ENCODE peak calls at places on chromosomes 7 and 10, in nine cellular contexts. W is epithelial cell of esophagus, M is heart left ventricle, C is dorsolateral prefrontal cortex, K is GM12865, E is PC-3, R is astrocyte of the spinal cord, N is choroid plexus epithelial cell, G is keratinocyte. X is an unnamed sample.

GRCh38 chr10:79239930-79240713 is 107.1 kb upstream of the PPIF start:
- DNase-seq in W (no peak), M (no peak), C (no peak), K (no peak), E (no peak), R (peak; percentile 70), N (no peak), G (no peak), X (no peak)

GRCh38 chr10:88064608-88065383 is 201.4 kb downstream of the PTEN start:
- DNase-seq in W (peak; percentile 18), M (peak; percentile 86), C (peak; percentile 40), K (peak; percentile 99), E (no peak), R (no peak), N (peak; percentile 67), G (no peak), X (no peak)

GRCh38 chr7:136528329-136528728 is 340.1 kb upstream of the CHRM2 start:
- DNase-seq in W (peak; percentile 65), M (no peak), C (no peak), K (no peak), E (peak; percentile 53), R (peak; percentile 87), N (peak; percentile 35), G (peak; percentile 0), X (peak; percentile 57)

GRCh38 chr7:15753834-15754600 is 67.5 kb upstream of the MEOX2 start:
- DNase-seq in W (no peak), M (no peak), C (no peak), K (no peak), E (no peak), R (peak; percentile 22), N (no peak), G (no peak), X (peak; percentile 10)

GRCh38 chr10:50456711-50457110 is 167.0 kb downstream of the SGMS1 start:
- DNase-seq in W (no peak), M (no peak), C (no peak), K (peak; percentile 93), E (no peak), R (no peak), N (no peak), G (no peak), X (no peak)

GRCh38 chr7:151309306-151309705 is 32.3 kb upstream of the NUB1 start:
- DNase-seq in W (no peak), M (no peak), C (no peak), K (no peak), E (no peak), R (peak; percentile 40), N (peak; percentile 60), G (no peak), X (peak; percentile 25)

GRCh38 chr10:69345402-69345801 is 67.1 kb downstream of the HK1 start:
- DNase-seq in W (no peak), M (peak; percentile 63), C (no peak), K (no peak), E (no peak), R (no peak), N (no peak), G (no peak), X (no peak)

GRCh38 chr10:34078798-34079470 is 736.2 kb downstream of the PARD3 start:
- DNase-seq in W (no peak), M (peak; percentile 80), C (peak; percentile 12), K (no peak), E (no peak), R (peak; percentile 59), N (peak; percentile 50), G (no peak), X (no peak)

GRCh38 chr10:90959826-90960225 is 38.9 kb upstream of the ANKRD1 start:
- DNase-seq in W (no peak), M (no peak), C (no peak), K (no peak), E (no peak), R (no peak), N (peak; percentile 34), G (no peak), X (no peak)

GRCh38 chr7:7148799-7149481 is 33.4 kb upstream of the C1GALT1 start:
- DNase-seq in W (peak; percentile 58), M (no peak), C (no peak), K (no peak), E (no peak), R (no peak), N (peak; percentile 22), G (no peak), X (no peak)

GRCh38 chr7:17009007-17009719 is 127.4 kb upstream of the AGR3 start:
- DNase-seq in W (peak; percentile 63), M (no peak), C (no peak), K (peak; percentile 58), E (peak; percentile 64), R (peak; percentile 21), N (peak; percentile 76), G (no peak), X (peak; percentile 21)
- TF ChIP-seq CTCF in W (peak; percentile 35), M (peak; percentile 31), C (no peak), K (peak; percentile 42), E (peak; percentile 72), R (no peak), N (peak; percentile 55), G (no peak), X (peak; percentile 74)

DNA sequence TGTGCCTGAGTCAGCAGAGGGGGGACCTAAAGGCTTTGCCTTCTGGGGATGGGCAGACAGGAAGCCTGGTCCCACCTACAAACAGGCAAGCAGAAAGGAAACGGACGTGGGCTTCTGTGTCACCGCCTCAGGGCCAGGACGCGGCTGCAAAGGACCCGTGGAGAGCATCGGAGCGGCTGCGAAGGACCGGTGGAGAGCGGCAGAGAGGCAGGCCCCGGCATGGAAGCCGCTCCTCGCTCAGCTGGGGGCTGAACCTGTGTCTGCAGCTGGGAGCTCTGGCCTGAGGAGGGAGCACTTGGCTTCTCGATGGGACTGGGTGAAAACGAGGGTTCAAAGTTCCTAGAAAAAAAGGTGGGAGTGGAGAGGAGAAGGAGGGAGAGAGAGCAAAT is 125.4 kb upstream of the PPP2R2D start:
- DNase-seq in W (no peak), M (no peak), C (no peak), K (no peak), E (no peak), R (no peak), N (no peak), G (no peak), X (no peak)
- TF ChIP-seq CTCF in W (no peak), M (no peak), C (no peak), K (no peak), E (no peak), R (no peak), N (no peak), G (no peak), X (no peak)

DNA sequence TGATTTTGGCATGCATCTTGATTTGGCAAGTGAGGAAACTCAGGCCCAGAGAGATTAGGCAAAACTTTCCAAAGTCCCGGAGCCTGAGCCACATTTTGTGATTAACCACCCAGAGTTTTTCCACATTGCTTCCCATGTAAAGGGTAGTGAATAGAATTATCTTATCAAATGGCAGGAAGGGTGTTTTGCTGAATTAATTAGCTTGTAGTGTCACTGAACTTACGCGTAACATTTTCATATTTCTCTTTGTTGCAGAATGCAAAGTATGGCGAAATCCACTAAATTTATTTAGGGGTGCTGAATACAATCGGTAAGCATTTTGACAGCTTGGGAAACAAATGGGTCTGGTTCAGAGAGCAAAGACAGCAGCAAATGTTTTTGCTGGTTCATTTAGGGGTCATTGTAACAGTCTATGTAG is 176.2 kb downstream of the ST7 start:
- DNase-seq in W (no peak), M (no peak), C (no peak), K (no peak), E (no peak), R (no peak), N (no peak), G (no peak), X (no peak)
- TF ChIP-seq CTCF in W (no peak), M (no peak), C (no peak), K (no peak), E (no peak), R (no peak), N (no peak), G (no peak), X (no peak)

GRCh38 chr7:29421010-29421956 is 142.4 kb upstream of the PRR15 start:
- DNase-seq in W (no peak), M (no peak), C (no peak), K (peak; percentile 12), E (no peak), R (no peak), N (no peak), G (no peak), X (no peak)

GRCh38 chr7:29422829-29423228 is 140.8 kb upstream of the PRR15 start:
- DNase-seq in W (no peak), M (no peak), C (no peak), K (no peak), E (no peak), R (no peak), N (no peak), G (no peak), X (no peak)

GRCh38 chr7:29426587-29426986 is 137.0 kb upstream of the PRR15 start:
- DNase-seq in W (no peak), M (no peak), C (no peak), K (no peak), E (no peak), R (no peak), N (no peak), G (no peak), X (no peak)

GRCh38 chr7:29424984-29425309 is 138.7 kb upstream of the PRR15 start:
- DNase-seq in W (no peak), M (no peak), C (no peak), K (peak; percentile 8), E (no peak), R (no peak), N (no peak), G (no peak), X (no peak)

DNA sequence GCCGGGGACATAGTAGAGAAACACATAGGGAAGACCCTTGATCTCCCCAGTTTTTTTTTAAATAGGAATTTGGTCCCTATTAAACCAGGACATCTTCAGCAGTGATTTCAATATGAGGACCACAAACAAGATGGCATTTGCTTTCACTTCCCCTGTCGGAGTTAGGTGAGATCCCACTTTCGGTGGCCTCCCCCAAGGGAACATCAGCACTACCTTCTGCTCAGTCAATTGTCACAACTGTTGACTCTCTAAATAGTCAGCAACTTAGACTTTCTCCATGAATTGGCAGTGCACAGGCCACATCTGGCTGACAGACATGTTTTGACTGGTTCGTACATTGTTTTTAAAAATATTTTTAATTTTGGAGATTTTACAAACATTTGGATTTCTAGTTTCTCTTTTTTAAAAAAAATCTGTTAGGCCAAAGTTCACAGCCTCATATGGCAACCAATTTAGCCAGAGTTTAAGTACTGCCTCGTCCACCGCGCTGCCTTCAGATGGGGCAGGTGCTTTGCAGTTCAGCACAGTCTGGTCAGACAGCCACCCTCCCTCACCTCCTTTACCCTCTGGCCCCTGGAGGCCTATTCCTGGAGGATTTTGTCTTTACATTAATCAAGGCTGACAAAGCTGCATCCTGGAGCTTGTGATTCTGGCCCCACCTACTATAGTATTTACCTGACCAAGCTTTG is 139.2 kb upstream of the PRR15 start:
- DNase-seq in W (no peak), M (no peak), C (no peak), K (peak; percentile 44), E (no peak), R (no peak), N (no peak), G (no peak), X (no peak)
- TF ChIP-seq CTCF in W (no peak), M (no peak), C (no peak), K (no peak), E (no peak), R (no peak), N (no peak), G (no peak), X (no peak)

X was measured in HFFc6.